ENCODE peak calls at places on chromosomes 3 and 15, in five cellular contexts. X is germinal center, E is GM10248, B is SK-N-DZ, Y is islet precursor cell. R is an unnamed sample.

GRCh38 chr3:45064512-45065372 is 38.6 kb downstream of the CLEC3B start:
- DNase-seq in X (no peak), E (no peak), B (no peak), Y (peak; percentile 82), R (no peak)

GRCh38 chr3:195701042-195701910 is 19.5 kb upstream of the MUC20 start:
- DNase-seq in X (no peak), E (no peak), B (no peak), Y (no peak), R (no peak)

GRCh38 chr15:63763476-63764123 is 70.1 kb downstream of the HERC1 start:
- DNase-seq in X (no peak), E (peak; percentile 28), B (no peak), Y (no peak), R (no peak)

GRCh38 chr3:45986303-45986982 is 9.2 kb downstream of the FYCO1 start:
- DNase-seq in X (no peak), E (no peak), B (no peak), Y (no peak), R (no peak)

GRCh38 chr3:152175576-152175883 is 93.2 kb upstream of the MBNL1 start:
- DNase-seq in X (no peak), E (no peak), B (no peak), Y (no peak), R (no peak)

GRCh38 chr3:127749787-127750225 is 72.5 kb downstream of the MGLL start:
- DNase-seq in X (no peak), E (no peak), B (no peak), Y (no peak), R (no peak)

GRCh38 chr3:66220066-66220465 is 735 bp upstream of the SLC25A26 start:
- DNase-seq in X (no peak), E (no peak), B (no peak), Y (no peak), R (no peak)

GRCh38 chr3:33104803-33105202 is 7.9 kb upstream of the GLB1 start:
- DNase-seq in X (no peak), E (no peak), B (no peak), Y (no peak), R (no peak)

GRCh38 chr3:127092776-127093175 is 100.2 kb upstream of the PRR23E start:
- DNase-seq in X (no peak), E (no peak), B (no peak), Y (no peak), R (no peak)

GRCh38 chr15:59491062-59491461 is 53.1 kb downstream of the FAM81A start:
- DNase-seq in X (no peak), E (no peak), B (no peak), Y (no peak), R (no peak)

GRCh38 chr3:69033470-69033869 is 18.7 kb downstream of the TMF1 start:
- DNase-seq in X (no peak), E (no peak), B (no peak), Y (no peak), R (no peak)

GRCh38 chr3:46360904-46361303 is 7.0 kb downstream of the CCR2 start:
- DNase-seq in X (no peak), E (no peak), B (no peak), Y (peak; percentile 72), R (no peak)

GRCh38 chr3:116260491-116260890 is 184.8 kb downstream of the LSAMP start:
- DNase-seq in X (no peak), E (no peak), B (no peak), Y (no peak), R (no peak)